ENCODE peak calls at places on chromosomes 7 and 10, in four cellular contexts. One of them, this sample, is unnamed.

GRCh38 chr7:108459922-108460551 is 3.8 kb upstream of the NRCAM start:
- DNase-seq in K562: peak; percentile 67
- DNase-seq in HepG2: peak; percentile 38
- DNase-seq in GM12878: no peak
- DNase-seq in this sample: peak; percentile 55

GRCh38 chr7:139679731-139680594 is 97.8 kb downstream of the HIPK2 start:
- DNase-seq in GM12878: no peak
- DNase-seq in HepG2: peak; percentile 80
- DNase-seq in K562: no peak
- DNase-seq in this sample: peak; percentile 59

GRCh38 chr7:128827248-128827958 is 2.8 kb upstream of the FLNC start:
- DNase-seq in K562: peak; percentile 80
- DNase-seq in HepG2: no peak
- DNase-seq in GM12878: no peak
- DNase-seq in this sample: no peak

GRCh38 chr7:157522954-157523353 is 186.2 kb downstream of the DNAJB6 start:
- DNase-seq in HepG2: no peak
- DNase-seq in GM12878: no peak
- DNase-seq in K562: no peak
- DNase-seq in this sample: no peak

GRCh38 chr10:34580643-34581042 is 234.5 kb downstream of the PARD3 start:
- DNase-seq in HepG2: peak; percentile 17
- DNase-seq in GM12878: no peak
- DNase-seq in K562: no peak
- DNase-seq in this sample: peak; percentile 69

GRCh38 chr7:151083071-151083823 is at the start of gene TMUB1:
- DNase-seq in K562: peak; percentile 86
- DNase-seq in HepG2: peak; percentile 50
- DNase-seq in GM12878: no peak
- DNase-seq in this sample: peak; percentile 64

GRCh38 chr7:47978790-47979144 is 648 bp downstream of the HUS1 start:
- DNase-seq in K562: no peak
- DNase-seq in GM12878: no peak
- DNase-seq in HepG2: no peak
- DNase-seq in this sample: no peak

GRCh38 chr7:134212576-134213546 is 85.7 kb downstream of the LRGUK start:
- DNase-seq in K562: peak; percentile 58
- DNase-seq in GM12878: no peak
- DNase-seq in HepG2: no peak
- DNase-seq in this sample: no peak

GRCh38 chr10:104254493-104255243 is at the start of gene GSTO1:
- DNase-seq in K562: peak; percentile 77
- DNase-seq in HepG2: peak; percentile 35
- DNase-seq in GM12878: peak; percentile 30
- DNase-seq in this sample: peak; percentile 79

GRCh38 chr7:112550468-112551060 is 69.8 kb downstream of the LSMEM1 start:
- DNase-seq in GM12878: peak; percentile 23
- DNase-seq in HepG2: peak; percentile 60
- DNase-seq in K562: peak; percentile 64
- DNase-seq in this sample: peak; percentile 73

GRCh38 chr10:28530751-28531150 is 2.2 kb upstream of the WAC start:
- DNase-seq in K562: no peak
- DNase-seq in HepG2: peak; percentile 20
- DNase-seq in GM12878: no peak
- DNase-seq in this sample: no peak
- TF ChIP-seq SMC3 in K562: no peak
- TF ChIP-seq SMC3 in HepG2: no peak
- TF ChIP-seq SMC3 in GM12878: no peak
- TF ChIP-seq SMC3 in this sample: no peak

DNA sequence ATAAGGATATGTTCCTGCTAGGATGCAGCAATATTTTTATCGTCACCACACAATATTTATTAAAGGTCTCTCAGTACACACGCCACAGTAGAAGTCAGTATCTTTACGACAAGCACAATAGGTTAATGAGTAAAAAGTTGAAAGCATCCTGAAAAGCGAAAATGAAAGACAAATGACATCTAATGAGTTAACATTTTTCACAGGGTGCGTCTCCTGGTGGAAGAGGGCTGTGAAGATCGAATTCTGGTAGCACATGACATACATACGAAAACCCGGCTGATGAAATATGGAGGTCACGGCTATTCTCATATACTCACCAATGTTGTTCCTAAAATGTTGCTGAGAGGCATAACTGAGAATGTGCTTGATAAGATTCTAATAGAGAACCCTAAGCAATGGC is 10.8 kb downstream of the C1QL3 start:
- DNase-seq in K562: no peak
- DNase-seq in HepG2: no peak
- DNase-seq in GM12878: no peak
- DNase-seq in this sample: no peak
- TF ChIP-seq POLR2AphosphoS2 in K562: no peak
- TF ChIP-seq POLR2AphosphoS2 in HepG2: no peak
- TF ChIP-seq POLR2AphosphoS2 in GM12878: no peak
- TF ChIP-seq POLR2AphosphoS2 in this sample: no peak

GRCh38 chr10:92066386-92066785 is 142.8 kb downstream of the BTAF1 start:
- DNase-seq in HepG2: no peak
- DNase-seq in GM12878: no peak
- DNase-seq in K562: no peak
- DNase-seq in this sample: no peak
- TF ChIP-seq SMC3 in HepG2: no peak
- TF ChIP-seq SMC3 in GM12878: no peak
- TF ChIP-seq SMC3 in K562: no peak
- TF ChIP-seq SMC3 in this sample: no peak

GRCh38 chr10:43407576-43408330 is 1.2 kb downstream of the HNRNPF start:
- DNase-seq in K562: peak; percentile 92
- DNase-seq in GM12878: no peak
- DNase-seq in HepG2: peak; percentile 89
- DNase-seq in this sample: peak; percentile 94
- TF ChIP-seq POLR2AphosphoS2 in K562: peak; percentile 85
- TF ChIP-seq POLR2AphosphoS2 in GM12878: peak; percentile 78
- TF ChIP-seq POLR2AphosphoS2 in HepG2: no peak
- TF ChIP-seq POLR2AphosphoS2 in this sample: peak; percentile 61

GRCh38 chr7:81725496-81726117 is 44.2 kb downstream of the HGF start:
- DNase-seq in GM12878: no peak
- DNase-seq in HepG2: no peak
- DNase-seq in K562: no peak
- DNase-seq in this sample: no peak
- TF ChIP-seq SMC3 in GM12878: no peak
- TF ChIP-seq SMC3 in HepG2: no peak
- TF ChIP-seq SMC3 in K562: no peak
- TF ChIP-seq SMC3 in this sample: no peak

DNA sequence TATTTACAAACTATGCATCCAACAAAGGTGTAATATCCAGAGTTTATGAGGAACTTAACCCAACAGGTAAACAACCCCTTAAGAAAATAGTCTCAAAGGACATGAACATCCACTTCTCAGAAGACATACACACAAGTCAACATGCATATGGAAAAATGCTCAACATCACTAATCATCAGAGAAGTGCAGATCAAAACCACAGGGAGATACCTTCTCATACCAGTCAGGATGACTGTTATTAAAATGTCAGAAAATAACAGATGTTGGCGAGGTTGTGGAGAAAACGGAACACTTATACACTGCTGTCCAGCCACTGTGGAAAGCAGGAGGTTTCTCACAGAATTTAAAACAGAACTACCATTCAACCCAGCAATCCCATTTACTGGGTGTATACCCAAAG is 84.0 kb downstream of the ADD3 start:
- DNase-seq in GM12878: no peak
- DNase-seq in HepG2: no peak
- DNase-seq in K562: no peak
- DNase-seq in this sample: no peak
- TF ChIP-seq POLR2AphosphoS2 in GM12878: no peak
- TF ChIP-seq POLR2AphosphoS2 in HepG2: no peak
- TF ChIP-seq POLR2AphosphoS2 in K562: no peak
- TF ChIP-seq POLR2AphosphoS2 in this sample: no peak

DNA sequence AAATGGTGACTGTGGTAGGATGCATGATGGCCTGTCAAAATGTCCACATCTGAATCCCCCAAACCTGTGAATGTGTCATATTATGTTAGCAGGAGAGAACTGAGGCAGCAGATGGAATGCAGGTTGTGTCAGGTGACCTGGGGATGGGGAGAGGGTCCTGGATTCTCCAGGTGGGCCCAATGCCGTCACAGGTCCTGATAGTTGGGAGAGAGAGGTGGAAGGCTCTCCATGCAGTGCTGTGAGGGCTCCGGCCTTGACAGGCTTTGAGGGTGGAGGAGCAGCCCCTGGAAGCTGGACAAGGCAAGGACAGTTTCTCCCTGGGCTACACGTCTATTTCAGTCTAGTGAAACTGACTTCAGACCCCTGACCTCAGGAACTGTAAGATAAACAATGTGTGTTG is 330.9 kb upstream of the ZNF32 start:
- DNase-seq in K562: no peak
- DNase-seq in GM12878: no peak
- DNase-seq in HepG2: no peak
- DNase-seq in this sample: no peak
- TF ChIP-seq SMC3 in K562: no peak
- TF ChIP-seq SMC3 in GM12878: no peak
- TF ChIP-seq SMC3 in HepG2: no peak
- TF ChIP-seq SMC3 in this sample: no peak

GRCh38 chr10:95653895-95654294 is 2.6 kb downstream of the ALDH18A1 start:
- DNase-seq in GM12878: no peak
- DNase-seq in HepG2: no peak
- DNase-seq in K562: no peak
- DNase-seq in this sample: no peak

GRCh38 chr10:95648138-95648537 is 8.4 kb downstream of the ALDH18A1 start:
- DNase-seq in GM12878: no peak
- DNase-seq in HepG2: no peak
- DNase-seq in K562: no peak
- DNase-seq in this sample: no peak

GRCh38 chr10:95646160-95646559 is 10.4 kb downstream of the ALDH18A1 start:
- DNase-seq in K562: peak; percentile 19
- DNase-seq in GM12878: no peak
- DNase-seq in HepG2: peak; percentile 26
- DNase-seq in this sample: no peak

GRCh38 chr10:95651346-95652115 is 5.0 kb downstream of the ALDH18A1 start:
- DNase-seq in HepG2: no peak
- DNase-seq in K562: no peak
- DNase-seq in GM12878: no peak
- DNase-seq in this sample: no peak

DNA sequence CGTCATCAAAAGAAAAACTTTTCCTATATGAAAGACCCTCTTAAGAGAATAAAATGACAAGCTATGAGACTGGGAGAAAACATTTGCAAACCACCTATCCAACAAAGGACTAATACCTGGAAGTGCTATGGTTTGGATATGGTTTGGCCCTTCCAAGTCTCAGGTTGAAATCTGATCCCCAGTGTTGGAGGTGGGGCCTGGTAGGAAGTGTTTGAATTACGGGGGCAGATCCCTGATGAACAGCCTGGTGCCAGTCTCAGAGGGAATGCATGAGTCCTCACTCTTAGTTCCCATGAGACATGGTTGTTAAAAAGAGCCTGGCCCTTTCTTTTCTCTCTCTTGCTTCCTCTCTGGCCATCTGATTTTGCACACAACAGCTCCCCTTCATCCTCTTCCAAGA is 6.3 kb downstream of the ALDH18A1 start:
- DNase-seq in GM12878: no peak
- DNase-seq in HepG2: no peak
- DNase-seq in K562: no peak
- DNase-seq in this sample: no peak
- TF ChIP-seq POLR2AphosphoS2 in GM12878: no peak
- TF ChIP-seq POLR2AphosphoS2 in HepG2: no peak
- TF ChIP-seq POLR2AphosphoS2 in K562: no peak
- TF ChIP-seq POLR2AphosphoS2 in this sample: no peak

DNA sequence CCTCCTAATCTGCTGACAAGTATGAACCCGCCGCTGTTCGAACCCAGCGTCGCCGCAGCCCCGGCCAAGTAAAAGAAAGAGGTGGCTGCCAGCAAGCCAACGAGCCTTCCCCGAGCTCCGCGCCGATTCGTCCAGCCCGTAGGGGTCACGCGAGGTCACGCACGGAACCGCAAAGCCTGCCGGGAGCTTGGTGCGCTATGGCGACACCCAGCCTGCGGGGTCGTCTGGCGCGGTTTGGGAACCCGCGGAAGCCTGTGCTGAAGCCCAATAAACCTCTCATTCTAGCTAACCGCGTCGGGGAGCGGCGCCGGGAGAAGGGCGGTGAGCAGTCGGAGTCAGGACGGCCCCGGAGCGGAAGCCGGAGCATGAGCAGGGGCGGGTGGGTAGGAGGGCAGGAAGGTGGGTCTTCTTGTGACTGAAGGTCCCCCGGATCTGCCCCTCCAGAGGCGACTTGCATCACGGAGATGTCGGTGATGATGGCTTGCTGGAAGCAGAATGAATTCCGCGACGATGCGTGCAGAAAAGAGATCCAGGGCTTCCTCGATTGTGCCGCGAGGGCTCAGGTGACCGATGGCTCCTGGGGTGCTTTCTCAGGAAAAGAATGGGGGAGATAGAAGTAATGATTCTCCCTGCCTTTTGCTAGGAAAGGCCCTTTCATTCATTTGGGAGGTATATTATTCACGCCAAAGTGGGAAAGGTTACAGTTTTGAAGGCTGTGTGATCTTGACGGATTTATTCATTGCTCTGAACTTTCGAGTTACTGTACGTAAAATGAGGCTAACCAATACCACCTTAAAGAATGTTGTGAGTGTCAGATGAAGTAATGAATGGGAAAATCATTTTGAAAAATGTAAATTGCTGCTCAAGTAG is at the start of gene CHCHD1:
- DNase-seq in HepG2: peak; percentile 80
- DNase-seq in GM12878: peak; percentile 54
- DNase-seq in K562: peak; percentile 95
- DNase-seq in this sample: peak; percentile 94
- TF ChIP-seq SMC3 in HepG2: no peak
- TF ChIP-seq SMC3 in GM12878: no peak
- TF ChIP-seq SMC3 in K562: peak; percentile 12
- TF ChIP-seq SMC3 in this sample: no peak

This sample was measured in A549.